ENCODE peak calls at places on chromosome X, in nine cellular contexts. H, R, I, N, P, O, J, M and B are unnamed samples.

GRCh38 chrX:39309721-39310152 is 508.5 kb downstream of the MID1IP1 start:
- DNase-seq in H (no peak), R (peak; percentile 68), I (peak; percentile 1), N (peak; percentile 9), P (no peak), O (peak; percentile 38), J (no peak), M (no peak), B (no peak)

GRCh38 chrX:124274438-124275166 is 57.9 kb upstream of the TEX13D start:
- DNase-seq in H (no peak), R (no peak), I (no peak), N (no peak), P (peak; percentile 44), O (no peak), J (no peak), M (no peak), B (no peak)

GRCh38 chrX:41932885-41933284 is 9.5 kb upstream of the CASK start:
- DNase-seq in H (no peak), R (no peak), I (no peak), N (no peak), P (no peak), O (no peak), J (no peak), M (no peak), B (no peak)

GRCh38 chrX:139826065-139827044 is 106.5 kb downstream of the ATP11C start:
- DNase-seq in H (no peak), R (peak; percentile 86), I (no peak), N (peak; percentile 75), P (no peak), O (peak; percentile 44), J (no peak), M (no peak), B (no peak)

GRCh38 chrX:80021611-80022010 is 7.1 kb downstream of the TBX22 start:
- DNase-seq in H (no peak), R (no peak), I (no peak), N (no peak), P (no peak), O (no peak), J (no peak), M (no peak), B (no peak)

GRCh38 chrX:91434351-91435168 is at the start of gene PABPC5:
- DNase-seq in H (peak; percentile 90), R (peak; percentile 86), I (peak; percentile 35), N (peak; percentile 0), P (peak; percentile 95), O (peak; percentile 76), J (peak; percentile 49), M (peak; percentile 56), B (peak; percentile 56)

GRCh38 chrX:41707218-41707617 is 16.8 kb upstream of the GPR82 start:
- DNase-seq in H (no peak), R (no peak), I (no peak), N (no peak), P (no peak), O (no peak), J (no peak), M (no peak), B (no peak)

GRCh38 chrX:64204701-64205440 is 637 bp downstream of the AMER1 start:
- DNase-seq in H (peak; percentile 83), R (peak; percentile 34), I (no peak), N (peak; percentile 25), P (peak; percentile 67), O (peak; percentile 37), J (peak; percentile 54), M (peak; percentile 29), B (peak; percentile 31)

GRCh38 chrX:101485212-101486064 is at the start of gene ARMCX4:
- DNase-seq in H (peak; percentile 91), R (peak; percentile 74), I (no peak), N (peak; percentile 18), P (peak; percentile 88), O (peak; percentile 66), J (peak; percentile 55), M (no peak), B (peak; percentile 64)

GRCh38 chrX:134718329-134719317 is 60.4 kb upstream of the PLAC1 start:
- DNase-seq in H (no peak), R (peak; percentile 95), I (peak; percentile 95), N (peak; percentile 81), P (peak; percentile 55), O (peak; percentile 92), J (peak; percentile 49), M (peak; percentile 68), B (no peak)

GRCh38 chrX:13681595-13681994 is 7.3 kb upstream of the RAB9A start:
- DNase-seq in H (no peak), R (no peak), I (no peak), N (no peak), P (no peak), O (no peak), J (no peak), M (no peak), B (no peak)

GRCh38 chrX:69556094-69557011 is 52.2 kb downstream of the NALF2 start:
- DNase-seq in H (no peak), R (no peak), I (peak; percentile 16), N (peak; percentile 3), P (peak; percentile 85), O (peak; percentile 88), J (no peak), M (peak; percentile 56), B (no peak)

GRCh38 chrX:50770702-50771101 is 43.3 kb downstream of the SHROOM4 start:
- DNase-seq in H (no peak), R (peak; percentile 37), I (peak; percentile 2), N (peak; percentile 5), P (peak; percentile 44), O (peak; percentile 0), J (peak; percentile 75), M (peak; percentile 85), B (no peak)

GRCh38 chrX:134167804-134168203 is 69.2 kb upstream of the CCDC160 start:
- DNase-seq in H (no peak), R (no peak), I (no peak), N (no peak), P (no peak), O (no peak), J (no peak), M (no peak), B (no peak)

GRCh38 chrX:68936608-68937007 is 107.8 kb downstream of the EFNB1 start:
- DNase-seq in H (no peak), R (peak; percentile 94), I (peak; percentile 10), N (peak; percentile 88), P (no peak), O (peak; percentile 77), J (no peak), M (no peak), B (no peak)

GRCh38 chrX:125505207-125505606 is 185.5 kb downstream of the TEX13C start:
- DNase-seq in H (no peak), R (no peak), I (no peak), N (peak; percentile 62), P (no peak), O (no peak), J (no peak), M (no peak), B (no peak)
- H3K27ac ChIP-seq in H (no peak overlapping the region), R (no peak overlapping the region), I (no peak overlapping the region), N (no peak overlapping the region), P (no peak overlapping the region), O (no peak overlapping the region), J (no peak overlapping the region), M (no peak overlapping the region), B (no peak overlapping the region)

GRCh38 chrX:129161108-129161507 is 362.2 kb downstream of the SMARCA1 start:
- DNase-seq in H (no peak), R (no peak), I (no peak), N (no peak), P (peak; percentile 60), O (no peak), J (no peak), M (no peak), B (no peak)
- H3K4me3 ChIP-seq in H (no peak overlapping the region), R (no peak overlapping the region), I (no peak overlapping the region), N (no peak overlapping the region), P (no peak overlapping the region), O (no peak overlapping the region), J (no peak overlapping the region), M (no peak overlapping the region), B (no peak overlapping the region)

GRCh38 chrX:21973321-21974010 is 33.0 kb downstream of the SMS start:
- DNase-seq in H (no peak), R (no peak), I (no peak), N (no peak), P (no peak), O (no peak), J (no peak), M (no peak), B (no peak)

GRCh38 chrX:21978346-21978745 is 37.8 kb downstream of the SMS start:
- DNase-seq in H (no peak), R (no peak), I (no peak), N (no peak), P (no peak), O (no peak), J (no peak), M (no peak), B (no peak)

GRCh38 chrX:21974011-21974385 is 33.5 kb downstream of the SMS start:
- DNase-seq in H (no peak), R (peak; percentile 46), I (no peak), N (peak; percentile 30), P (no peak), O (no peak), J (no peak), M (no peak), B (no peak)

GRCh38 chrX:21975242-21975641 is 34.7 kb downstream of the SMS start:
- DNase-seq in H (no peak), R (no peak), I (no peak), N (no peak), P (no peak), O (no peak), J (no peak), M (no peak), B (no peak)

DNA sequence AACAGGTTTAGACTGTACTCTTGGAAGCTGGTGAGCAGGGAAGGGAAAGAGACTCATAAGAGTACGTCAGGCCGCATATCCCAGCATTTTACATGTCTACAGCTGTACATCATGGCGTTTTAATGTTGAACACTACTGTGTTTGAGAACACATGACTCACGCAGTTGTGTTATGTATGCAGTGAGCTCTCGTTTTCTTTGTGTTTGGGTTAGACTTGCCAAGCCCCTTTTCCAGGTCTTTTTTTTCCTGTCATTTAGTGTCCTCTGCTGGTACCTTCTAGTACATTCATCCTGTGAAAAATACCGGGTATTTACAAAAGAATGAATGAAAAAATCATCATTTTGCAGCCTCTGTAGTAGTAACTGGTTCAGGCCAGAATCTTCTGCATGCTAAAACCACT is 35.3 kb downstream of the SMS start:
- DNase-seq in H (no peak), R (peak; percentile 71), I (peak; percentile 43), N (peak; percentile 19), P (no peak), O (peak; percentile 71), J (no peak), M (no peak), B (no peak)
- TF ChIP-seq CTCF in H (no peak), R (peak; percentile 41), I (peak; percentile 39), N (peak; percentile 41), P (peak; percentile 62), O (peak; percentile 47), J (peak; percentile 16), M (no peak), B (peak; percentile 35)

DNA sequence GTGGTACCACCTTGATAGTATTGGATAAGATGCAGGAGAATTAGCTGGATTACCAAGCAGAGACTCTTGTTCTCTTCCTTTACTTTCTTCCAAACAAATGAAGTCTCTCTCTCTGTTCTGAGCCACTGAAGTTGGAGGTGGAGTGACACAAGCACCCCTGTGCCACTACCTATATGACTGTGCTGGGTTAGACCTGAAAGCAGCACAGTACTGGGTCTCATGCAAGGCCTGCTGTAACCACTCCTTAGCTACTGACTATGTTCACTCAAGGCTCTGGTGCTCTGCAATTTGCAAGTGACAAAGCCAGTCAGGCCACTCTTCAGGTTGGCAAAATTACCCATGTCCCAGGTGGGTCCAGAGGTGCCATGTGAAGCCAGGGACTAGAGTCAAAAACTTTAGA is 389.6 kb upstream of the MAOA start:
- DNase-seq in H (no peak), R (no peak), I (no peak), N (no peak), P (no peak), O (no peak), J (no peak), M (no peak), B (no peak)
- H3K27ac ChIP-seq in H (no peak overlapping the region), R (no peak overlapping the region), I (no peak overlapping the region), N (no peak overlapping the region), P (no peak overlapping the region), O (no peak overlapping the region), J (no peak overlapping the region), M (no peak overlapping the region), B (no peak overlapping the region)